ENCODE peak calls at places on chromosomes 4 and X, in four cellular contexts. U is PC-3, F is GM23248, O is SK-N-SH. D is an unnamed sample. For H3F3A, the result is how much of the 10 kb centered on the place peaks cover.

GRCh38 chr4:145276044-145276443 is 95.7 kb upstream of the OTUD4 start:
- DNase-seq in U (no peak), F (no peak), O (no peak), D (no peak)

GRCh38 chr4:76689079-76689817 is 208.7 kb downstream of the SOWAHB start:
- DNase-seq in U (peak), F (peak), O (peak), D (peak)

GRCh38 chr4:151658959-151659593 is 101.7 kb downstream of the GATB start:
- DNase-seq in U (no peak), F (peak), O (no peak), D (no peak)

GRCh38 chr4:37603070-37603468 is 83.1 kb downstream of the RELL1 start:
- DNase-seq in U (peak), F (peak), O (peak), D (peak)

GRCh38 chr4:30717208-30718020 is 2.8 kb upstream of the PCDH7 start:
- DNase-seq in U (peak), F (peak), O (peak), D (peak)

GRCh38 chr4:38717604-38718003 is 53.6 kb downstream of the KLF3 start:
- DNase-seq in U (no peak), F (peak), O (no peak), D (no peak)

GRCh38 chr4:83219344-83219990 is 65.1 kb downstream of the COQ2 start:
- DNase-seq in U (no peak), F (peak), O (no peak), D (no peak)

GRCh38 chr4:184348311-184349233 is 125.8 kb downstream of the IRF2 start:
- DNase-seq in U (no peak), F (no peak), O (no peak), D (no peak)

GRCh38 chrX:46446727-46447378 is 98.4 kb downstream of the ZNF674 start:
- DNase-seq in U (peak), F (peak), O (peak), D (peak)

GRCh38 chrX:9147631-9148189 is 113.8 kb upstream of the FAM9B start:
- DNase-seq in U (no peak), F (no peak), O (no peak), D (peak)

GRCh38 chr4:1604706-1605205 is 79.4 kb downstream of the FAM53A start:
- DNase-seq in U (peak), F (no peak), O (peak), D (no peak)

GRCh38 chr4:181971973-181972372 is 271.2 kb upstream of the TENM3 start:
- DNase-seq in U (no peak), F (peak), O (no peak), D (no peak)

GRCh38 chr4:152079543-152080293 is 318.9 kb upstream of the GATB start:
- DNase-seq in U (no peak), F (no peak), O (no peak), D (no peak)

GRCh38 chrX:7316280-7316679 is 168.3 kb upstream of the PUDP start:
- DNase-seq in U (peak), F (peak), O (no peak), D (no peak)

GRCh38 chr4:72791054-72791453 is 222.0 kb upstream of the ADAMTS3 start:
- DNase-seq in U (no peak), F (no peak), O (no peak), D (no peak)

DNA sequence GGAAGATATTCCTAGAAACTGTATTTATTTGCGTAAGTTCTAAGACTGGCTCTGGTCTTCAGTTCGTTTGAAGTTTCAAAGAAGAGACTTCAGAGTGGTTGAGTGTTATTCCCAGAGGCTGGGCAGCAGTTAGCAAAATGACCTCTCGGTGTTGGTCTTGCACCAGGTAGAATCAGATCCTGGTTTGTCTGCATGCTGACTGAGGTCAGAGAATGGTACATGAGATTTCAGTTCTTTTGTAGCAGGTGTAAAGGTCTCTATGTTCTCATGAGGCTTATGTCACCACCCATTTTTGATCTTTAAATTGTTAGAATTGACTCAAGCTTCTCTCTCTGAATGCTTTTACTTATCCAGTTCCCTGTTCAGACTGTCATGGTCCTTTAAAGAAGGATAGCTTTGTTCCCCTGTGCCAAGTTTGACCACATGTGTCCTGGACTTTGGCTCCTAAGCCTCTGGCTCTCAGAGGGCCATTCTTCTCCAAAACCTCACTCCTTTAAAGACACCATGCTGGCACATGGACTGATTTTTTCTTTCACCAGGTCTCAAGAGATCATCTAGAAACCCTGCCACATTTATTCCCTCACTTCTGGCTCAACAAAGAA is 355.8 kb upstream of the BOD1L1 start:
- DNase-seq in U (no peak), F (no peak), O (no peak), D (no peak)
- H3K9ac ChIP-seq in U (no peak), F (no peak), O (no peak), D (no peak)

GRCh38 chr4:148810461-148810860 is 368.2 kb upstream of the NR3C2 start:
- DNase-seq in U (no peak), F (no peak), O (no peak), D (no peak)
- H3F3A ChIP-seq in U (under half), F (under half), O (under half), D (under half)

DNA sequence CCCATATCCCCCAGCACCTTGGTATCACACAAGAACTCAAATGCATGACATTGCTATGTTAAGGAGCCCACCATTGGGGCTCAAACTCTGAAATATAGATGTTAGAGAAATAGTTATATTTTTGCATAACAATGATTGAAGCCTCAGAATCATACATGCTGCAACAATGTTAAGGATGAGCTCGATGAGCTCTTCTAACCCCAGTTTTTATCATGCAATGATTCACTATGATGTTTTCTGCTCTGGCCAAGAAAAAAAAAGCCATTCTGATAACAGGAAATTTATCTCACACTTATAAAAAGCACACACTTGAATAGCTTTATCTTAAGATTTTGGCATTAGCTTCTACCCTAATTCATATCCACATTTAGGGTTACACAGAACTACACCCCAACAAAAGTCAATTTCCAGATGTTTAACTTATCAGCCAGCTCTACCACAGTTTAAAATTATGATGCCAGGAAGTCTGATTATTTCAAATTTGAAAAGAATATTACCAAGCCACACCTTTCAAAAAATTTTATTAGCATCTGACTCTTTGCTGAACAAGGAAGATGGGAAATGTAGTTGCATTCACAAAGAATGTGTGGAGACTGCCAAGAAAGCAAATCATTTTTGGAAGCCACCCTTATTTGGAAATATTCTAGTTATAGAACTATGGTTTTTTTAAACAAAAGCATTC is 101.0 kb upstream of the PLS3 start:
- DNase-seq in U (peak), F (peak), O (no peak), D (no peak)
- H3K9ac ChIP-seq in U (no peak), F (no peak), O (no peak), D (no peak)

DNA sequence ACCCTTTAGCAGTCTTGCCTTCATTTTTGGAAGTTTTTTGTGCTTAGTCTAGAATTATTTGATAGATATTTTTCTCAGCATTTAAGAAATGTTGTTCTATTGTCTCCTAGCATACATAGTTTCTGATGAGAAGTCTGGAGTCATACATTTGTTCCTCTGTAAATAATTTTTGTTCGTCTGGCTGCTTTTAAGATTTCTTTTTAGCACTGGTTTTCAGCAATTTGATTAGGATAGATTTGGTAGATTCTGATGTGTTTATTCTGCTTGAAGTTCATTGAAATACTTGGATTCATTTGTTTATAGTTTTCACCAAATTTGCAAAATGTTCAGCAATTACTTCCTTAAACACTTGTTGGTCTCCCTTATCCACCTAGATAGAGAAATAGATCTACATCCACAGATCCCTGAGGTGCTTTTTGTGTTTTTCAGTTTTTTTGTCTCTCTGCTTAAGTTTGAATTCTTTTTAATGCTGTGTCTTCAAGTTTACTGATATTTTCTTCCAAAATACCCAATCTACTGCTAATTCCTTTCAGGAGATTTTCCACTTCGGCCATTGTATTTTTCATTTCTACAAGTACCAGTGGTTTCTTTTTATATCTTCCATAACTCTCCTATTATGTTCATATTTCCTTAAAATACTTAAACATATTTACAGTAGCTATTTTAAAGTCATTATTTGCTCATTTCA is 64.9 kb downstream of the ABLIM2 start:
- DNase-seq in U (no peak), F (peak), O (no peak), D (no peak)
- H3F3A ChIP-seq in U (under half), F (under half), O (under half), D (under half)

GRCh38 chrX:69145714-69146113 is 19.5 kb downstream of the PJA1 start:
- DNase-seq in U (no peak), F (no peak), O (no peak), D (no peak)
- H3K9ac ChIP-seq in U (no peak), F (no peak), O (no peak), D (no peak)

GRCh38 chr4:140097572-140097971 is 56.4 kb downstream of the MAML3 start:
- DNase-seq in U (peak), F (no peak), O (no peak), D (no peak)

GRCh38 chr4:140094701-140095420 is 59.1 kb downstream of the MAML3 start:
- DNase-seq in U (peak), F (no peak), O (peak), D (no peak)

GRCh38 chr4:140096921-140097320 is 57.1 kb downstream of the MAML3 start:
- DNase-seq in U (no peak), F (no peak), O (no peak), D (no peak)

GRCh38 chr4:140096483-140096861 is 57.5 kb downstream of the MAML3 start:
- DNase-seq in U (no peak), F (no peak), O (no peak), D (no peak)

DNA sequence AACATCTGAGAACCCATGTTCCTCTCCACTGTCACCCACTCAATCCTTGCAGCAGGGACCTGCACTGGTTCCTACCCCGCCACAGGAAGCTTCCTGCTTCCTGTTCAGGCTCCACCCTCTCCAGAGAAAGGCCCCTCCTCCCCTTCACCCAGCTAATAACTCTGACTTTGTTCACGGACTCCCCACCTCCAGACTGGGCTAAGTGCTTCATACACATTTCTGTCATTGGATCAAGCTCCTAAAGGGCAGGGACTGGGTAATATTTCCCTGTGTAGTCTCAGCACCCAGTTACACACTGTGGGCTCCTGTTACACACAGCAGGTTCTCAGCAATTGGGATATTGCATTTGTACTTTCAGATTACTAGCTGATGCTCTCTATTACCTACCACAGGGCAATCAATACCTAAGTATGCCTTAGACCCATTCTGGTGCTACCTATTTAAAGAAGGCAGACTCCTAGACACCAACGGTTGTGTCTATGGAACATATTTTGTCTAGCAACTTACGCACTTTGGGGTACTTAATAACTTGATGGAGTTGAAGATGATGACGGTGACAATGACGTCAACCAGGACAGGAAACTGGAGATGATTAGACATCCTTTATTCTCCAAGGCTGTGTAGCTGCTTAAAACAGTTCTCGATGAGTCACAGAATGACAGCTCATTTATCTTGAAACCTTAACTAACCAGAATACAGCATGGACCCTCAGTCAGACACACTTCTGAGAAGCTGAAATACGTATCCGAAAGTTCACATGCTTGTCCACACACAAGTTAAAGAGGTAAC is 58.1 kb downstream of the MAML3 start:
- DNase-seq in U (peak), F (peak), O (peak), D (no peak)
- H3F3A ChIP-seq in U (under half), F (under half), O (under half), D (under half)